ENCODE peak calls at places on chromosomes 7 and 10, in ten cellular contexts. One of them, this sample, is unnamed.
A peak's percentile ranks its signal among the peaks of the same experiment; 100 is the strongest.

GRCh38 chr10:7488418-7488829 is 77.6 kb upstream of the SFMBT2 start:
- DNase-seq in stimulated activated CD8-positive, alpha-beta memory T cell treated with anti-CD3 and anti-CD28 coated beads, Interleukin-2, amount 100 ng/mL, for 48 hours: no peak
- DNase-seq in AML-193: peak; percentile 5
- DNase-seq in NCI-H748 treated with DMSO at 0.1 percent for 48 hours: no peak
- DNase-seq in globus pallidus: no peak
- DNase-seq in endothelial cell: no peak
- DNase-seq in midbrain: no peak
- DNase-seq in stimulated activated naive CD4-positive, alpha-beta T cell treated with Interleukin-2 at 50 U/mL for 16 hours: no peak
- DNase-seq in endothelial cell of umbilical vein: no peak
- DNase-seq in substantia nigra: peak; percentile 7
- DNase-seq in this sample: no peak

GRCh38 chr7:90966346-90966745 is 297.9 kb upstream of the FZD1 start:
- DNase-seq in endothelial cell of umbilical vein: no peak
- DNase-seq in AML-193: no peak
- DNase-seq in stimulated activated CD8-positive, alpha-beta memory T cell treated with anti-CD3 and anti-CD28 coated beads, Interleukin-2, amount 100 ng/mL, for 48 hours: no peak
- DNase-seq in endothelial cell: no peak
- DNase-seq in stimulated activated naive CD4-positive, alpha-beta T cell treated with Interleukin-2 at 50 U/mL for 16 hours: no peak
- DNase-seq in substantia nigra: no peak
- DNase-seq in NCI-H748 treated with DMSO at 0.1 percent for 48 hours: no peak
- DNase-seq in globus pallidus: no peak
- DNase-seq in midbrain: no peak
- DNase-seq in this sample: no peak

GRCh38 chr10:71238626-71239025 is 26.3 kb downstream of the UNC5B start:
- DNase-seq in NCI-H748 treated with DMSO at 0.1 percent for 48 hours: no peak
- DNase-seq in globus pallidus: no peak
- DNase-seq in stimulated activated naive CD4-positive, alpha-beta T cell treated with Interleukin-2 at 50 U/mL for 16 hours: no peak
- DNase-seq in midbrain: no peak
- DNase-seq in stimulated activated CD8-positive, alpha-beta memory T cell treated with anti-CD3 and anti-CD28 coated beads, Interleukin-2, amount 100 ng/mL, for 48 hours: no peak
- DNase-seq in endothelial cell: no peak
- DNase-seq in substantia nigra: no peak
- DNase-seq in endothelial cell of umbilical vein: no peak
- DNase-seq in AML-193: no peak
- DNase-seq in this sample: no peak

GRCh38 chr7:7554021-7554432 is 12.7 kb upstream of the MIOS start:
- DNase-seq in AML-193: no peak
- DNase-seq in NCI-H748 treated with DMSO at 0.1 percent for 48 hours: peak; percentile 73
- DNase-seq in substantia nigra: no peak
- DNase-seq in endothelial cell: no peak
- DNase-seq in endothelial cell of umbilical vein: no peak
- DNase-seq in midbrain: no peak
- DNase-seq in stimulated activated naive CD4-positive, alpha-beta T cell treated with Interleukin-2 at 50 U/mL for 16 hours: no peak
- DNase-seq in stimulated activated CD8-positive, alpha-beta memory T cell treated with anti-CD3 and anti-CD28 coated beads, Interleukin-2, amount 100 ng/mL, for 48 hours: no peak
- DNase-seq in globus pallidus: no peak
- DNase-seq in this sample: peak; percentile 34

GRCh38 chr10:121527690-121528089 is 70.6 kb downstream of the FGFR2 start:
- DNase-seq in NCI-H748 treated with DMSO at 0.1 percent for 48 hours: no peak
- DNase-seq in endothelial cell of umbilical vein: no peak
- DNase-seq in stimulated activated naive CD4-positive, alpha-beta T cell treated with Interleukin-2 at 50 U/mL for 16 hours: no peak
- DNase-seq in stimulated activated CD8-positive, alpha-beta memory T cell treated with anti-CD3 and anti-CD28 coated beads, Interleukin-2, amount 100 ng/mL, for 48 hours: no peak
- DNase-seq in substantia nigra: peak; percentile 40
- DNase-seq in globus pallidus: no peak
- DNase-seq in AML-193: no peak
- DNase-seq in midbrain: no peak
- DNase-seq in endothelial cell: no peak
- DNase-seq in this sample: no peak

GRCh38 chr7:148173296-148173695 is 417.3 kb upstream of the C7orf33 start:
- DNase-seq in globus pallidus: peak; percentile 25
- DNase-seq in stimulated activated naive CD4-positive, alpha-beta T cell treated with Interleukin-2 at 50 U/mL for 16 hours: no peak
- DNase-seq in midbrain: no peak
- DNase-seq in stimulated activated CD8-positive, alpha-beta memory T cell treated with anti-CD3 and anti-CD28 coated beads, Interleukin-2, amount 100 ng/mL, for 48 hours: no peak
- DNase-seq in endothelial cell of umbilical vein: no peak
- DNase-seq in endothelial cell: no peak
- DNase-seq in NCI-H748 treated with DMSO at 0.1 percent for 48 hours: no peak
- DNase-seq in substantia nigra: no peak
- DNase-seq in AML-193: no peak
- DNase-seq in this sample: peak; percentile 97

GRCh38 chr10:78868861-78869260 is 199.9 kb upstream of the ZMIZ1 start:
- DNase-seq in NCI-H748 treated with DMSO at 0.1 percent for 48 hours: no peak
- DNase-seq in AML-193: no peak
- DNase-seq in globus pallidus: no peak
- DNase-seq in endothelial cell: no peak
- DNase-seq in stimulated activated naive CD4-positive, alpha-beta T cell treated with Interleukin-2 at 50 U/mL for 16 hours: no peak
- DNase-seq in endothelial cell of umbilical vein: no peak
- DNase-seq in midbrain: no peak
- DNase-seq in substantia nigra: no peak
- DNase-seq in stimulated activated CD8-positive, alpha-beta memory T cell treated with anti-CD3 and anti-CD28 coated beads, Interleukin-2, amount 100 ng/mL, for 48 hours: no peak
- DNase-seq in this sample: no peak

GRCh38 chr10:112246-112645 is 23.0 kb upstream of the ZMYND11 start:
- DNase-seq in globus pallidus: no peak
- DNase-seq in AML-193: no peak
- DNase-seq in endothelial cell: no peak
- DNase-seq in midbrain: no peak
- DNase-seq in endothelial cell of umbilical vein: no peak
- DNase-seq in substantia nigra: no peak
- DNase-seq in stimulated activated naive CD4-positive, alpha-beta T cell treated with Interleukin-2 at 50 U/mL for 16 hours: no peak
- DNase-seq in stimulated activated CD8-positive, alpha-beta memory T cell treated with anti-CD3 and anti-CD28 coated beads, Interleukin-2, amount 100 ng/mL, for 48 hours: no peak
- DNase-seq in NCI-H748 treated with DMSO at 0.1 percent for 48 hours: no peak
- DNase-seq in this sample: no peak

GRCh38 chr7:140526901-140527664 is 47.8 kb upstream of the MKRN1 start:
- DNase-seq in stimulated activated CD8-positive, alpha-beta memory T cell treated with anti-CD3 and anti-CD28 coated beads, Interleukin-2, amount 100 ng/mL, for 48 hours: no peak
- DNase-seq in stimulated activated naive CD4-positive, alpha-beta T cell treated with Interleukin-2 at 50 U/mL for 16 hours: no peak
- DNase-seq in NCI-H748 treated with DMSO at 0.1 percent for 48 hours: no peak
- DNase-seq in substantia nigra: no peak
- DNase-seq in AML-193: no peak
- DNase-seq in endothelial cell of umbilical vein: no peak
- DNase-seq in globus pallidus: no peak
- DNase-seq in endothelial cell: no peak
- DNase-seq in midbrain: no peak
- DNase-seq in this sample: no peak

GRCh38 chr10:77160679-77161078 is 476.9 kb downstream of the KCNMA1 start:
- DNase-seq in midbrain: no peak
- DNase-seq in substantia nigra: no peak
- DNase-seq in stimulated activated naive CD4-positive, alpha-beta T cell treated with Interleukin-2 at 50 U/mL for 16 hours: no peak
- DNase-seq in endothelial cell of umbilical vein: peak; percentile 80
- DNase-seq in globus pallidus: no peak
- DNase-seq in AML-193: no peak
- DNase-seq in stimulated activated CD8-positive, alpha-beta memory T cell treated with anti-CD3 and anti-CD28 coated beads, Interleukin-2, amount 100 ng/mL, for 48 hours: no peak
- DNase-seq in endothelial cell: no peak
- DNase-seq in NCI-H748 treated with DMSO at 0.1 percent for 48 hours: peak; percentile 79
- DNase-seq in this sample: peak; percentile 77

GRCh38 chr7:6166443-6166871 is 106.0 kb downstream of the CYTH3 start:
- DNase-seq in endothelial cell: no peak
- DNase-seq in globus pallidus: no peak
- DNase-seq in midbrain: no peak
- DNase-seq in AML-193: no peak
- DNase-seq in endothelial cell of umbilical vein: no peak
- DNase-seq in stimulated activated naive CD4-positive, alpha-beta T cell treated with Interleukin-2 at 50 U/mL for 16 hours: no peak
- DNase-seq in substantia nigra: no peak
- DNase-seq in NCI-H748 treated with DMSO at 0.1 percent for 48 hours: no peak
- DNase-seq in stimulated activated CD8-positive, alpha-beta memory T cell treated with anti-CD3 and anti-CD28 coated beads, Interleukin-2, amount 100 ng/mL, for 48 hours: no peak
- DNase-seq in this sample: no peak

GRCh38 chr10:33233635-33234034 is 100.8 kb downstream of the NRP1 start:
- DNase-seq in stimulated activated CD8-positive, alpha-beta memory T cell treated with anti-CD3 and anti-CD28 coated beads, Interleukin-2, amount 100 ng/mL, for 48 hours: no peak
- DNase-seq in globus pallidus: no peak
- DNase-seq in AML-193: no peak
- DNase-seq in stimulated activated naive CD4-positive, alpha-beta T cell treated with Interleukin-2 at 50 U/mL for 16 hours: no peak
- DNase-seq in NCI-H748 treated with DMSO at 0.1 percent for 48 hours: no peak
- DNase-seq in endothelial cell: no peak
- DNase-seq in midbrain: no peak
- DNase-seq in endothelial cell of umbilical vein: peak; percentile 96
- DNase-seq in substantia nigra: no peak
- DNase-seq in this sample: no peak

GRCh38 chr7:80153446-80153845 is 18.8 kb downstream of the GNAI1 start:
- DNase-seq in substantia nigra: no peak
- DNase-seq in NCI-H748 treated with DMSO at 0.1 percent for 48 hours: no peak
- DNase-seq in AML-193: no peak
- DNase-seq in midbrain: no peak
- DNase-seq in endothelial cell of umbilical vein: no peak
- DNase-seq in endothelial cell: no peak
- DNase-seq in globus pallidus: no peak
- DNase-seq in stimulated activated naive CD4-positive, alpha-beta T cell treated with Interleukin-2 at 50 U/mL for 16 hours: no peak
- DNase-seq in stimulated activated CD8-positive, alpha-beta memory T cell treated with anti-CD3 and anti-CD28 coated beads, Interleukin-2, amount 100 ng/mL, for 48 hours: no peak
- DNase-seq in this sample: no peak

GRCh38 chr10:88851706-88852105 is at the start of gene ANKRD22:
- DNase-seq in globus pallidus: no peak
- DNase-seq in endothelial cell of umbilical vein: no peak
- DNase-seq in substantia nigra: no peak
- DNase-seq in NCI-H748 treated with DMSO at 0.1 percent for 48 hours: no peak
- DNase-seq in stimulated activated naive CD4-positive, alpha-beta T cell treated with Interleukin-2 at 50 U/mL for 16 hours: no peak
- DNase-seq in AML-193: peak; percentile 96
- DNase-seq in midbrain: no peak
- DNase-seq in endothelial cell: no peak
- DNase-seq in stimulated activated CD8-positive, alpha-beta memory T cell treated with anti-CD3 and anti-CD28 coated beads, Interleukin-2, amount 100 ng/mL, for 48 hours: no peak
- DNase-seq in this sample: no peak

GRCh38 chr10:121158988-121159579 is 307.9 kb downstream of the WDR11 start:
- DNase-seq in stimulated activated CD8-positive, alpha-beta memory T cell treated with anti-CD3 and anti-CD28 coated beads, Interleukin-2, amount 100 ng/mL, for 48 hours: no peak
- DNase-seq in NCI-H748 treated with DMSO at 0.1 percent for 48 hours: peak; percentile 40
- DNase-seq in endothelial cell: no peak
- DNase-seq in stimulated activated naive CD4-positive, alpha-beta T cell treated with Interleukin-2 at 50 U/mL for 16 hours: no peak
- DNase-seq in midbrain: no peak
- DNase-seq in AML-193: no peak
- DNase-seq in endothelial cell of umbilical vein: no peak
- DNase-seq in substantia nigra: peak; percentile 32
- DNase-seq in globus pallidus: peak; percentile 47
- DNase-seq in this sample: no peak

GRCh38 chr10:124267231-124267885 is 151.4 kb downstream of the OAT start:
- DNase-seq in AML-193: no peak
- DNase-seq in globus pallidus: no peak
- DNase-seq in substantia nigra: peak; percentile 27
- DNase-seq in endothelial cell of umbilical vein: no peak
- DNase-seq in stimulated activated CD8-positive, alpha-beta memory T cell treated with anti-CD3 and anti-CD28 coated beads, Interleukin-2, amount 100 ng/mL, for 48 hours: no peak
- DNase-seq in stimulated activated naive CD4-positive, alpha-beta T cell treated with Interleukin-2 at 50 U/mL for 16 hours: no peak
- DNase-seq in midbrain: no peak
- DNase-seq in NCI-H748 treated with DMSO at 0.1 percent for 48 hours: no peak
- DNase-seq in endothelial cell: no peak
- DNase-seq in this sample: no peak

GRCh38 chr10:21722209-21722608 is 188.2 kb downstream of the MLLT10 start:
- DNase-seq in substantia nigra: no peak
- DNase-seq in midbrain: no peak
- DNase-seq in globus pallidus: no peak
- DNase-seq in endothelial cell: no peak
- DNase-seq in stimulated activated naive CD4-positive, alpha-beta T cell treated with Interleukin-2 at 50 U/mL for 16 hours: no peak
- DNase-seq in endothelial cell of umbilical vein: no peak
- DNase-seq in stimulated activated CD8-positive, alpha-beta memory T cell treated with anti-CD3 and anti-CD28 coated beads, Interleukin-2, amount 100 ng/mL, for 48 hours: no peak
- DNase-seq in NCI-H748 treated with DMSO at 0.1 percent for 48 hours: no peak
- DNase-seq in AML-193: no peak
- DNase-seq in this sample: no peak

GRCh38 chr7:131578602-131579001 is 22.2 kb upstream of the PODXL start:
- DNase-seq in NCI-H748 treated with DMSO at 0.1 percent for 48 hours: no peak
- DNase-seq in AML-193: no peak
- DNase-seq in stimulated activated naive CD4-positive, alpha-beta T cell treated with Interleukin-2 at 50 U/mL for 16 hours: no peak
- DNase-seq in stimulated activated CD8-positive, alpha-beta memory T cell treated with anti-CD3 and anti-CD28 coated beads, Interleukin-2, amount 100 ng/mL, for 48 hours: no peak
- DNase-seq in substantia nigra: no peak
- DNase-seq in globus pallidus: no peak
- DNase-seq in endothelial cell: no peak
- DNase-seq in midbrain: no peak
- DNase-seq in endothelial cell of umbilical vein: no peak
- DNase-seq in this sample: no peak

GRCh38 chr10:59376817-59377340 is 14.5 kb upstream of the FAM13C start:
- DNase-seq in midbrain: no peak
- DNase-seq in NCI-H748 treated with DMSO at 0.1 percent for 48 hours: no peak
- DNase-seq in stimulated activated CD8-positive, alpha-beta memory T cell treated with anti-CD3 and anti-CD28 coated beads, Interleukin-2, amount 100 ng/mL, for 48 hours: no peak
- DNase-seq in globus pallidus: no peak
- DNase-seq in endothelial cell: no peak
- DNase-seq in endothelial cell of umbilical vein: no peak
- DNase-seq in AML-193: no peak
- DNase-seq in stimulated activated naive CD4-positive, alpha-beta T cell treated with Interleukin-2 at 50 U/mL for 16 hours: no peak
- DNase-seq in substantia nigra: no peak
- DNase-seq in this sample: no peak

GRCh38 chr7:113636727-113637421 is 281.9 kb downstream of the PPP1R3A start:
- DNase-seq in NCI-H748 treated with DMSO at 0.1 percent for 48 hours: no peak
- DNase-seq in midbrain: no peak
- DNase-seq in endothelial cell of umbilical vein: no peak
- DNase-seq in stimulated activated naive CD4-positive, alpha-beta T cell treated with Interleukin-2 at 50 U/mL for 16 hours: no peak
- DNase-seq in globus pallidus: no peak
- DNase-seq in AML-193: no peak
- DNase-seq in endothelial cell: no peak
- DNase-seq in substantia nigra: no peak
- DNase-seq in stimulated activated CD8-positive, alpha-beta memory T cell treated with anti-CD3 and anti-CD28 coated beads, Interleukin-2, amount 100 ng/mL, for 48 hours: no peak
- DNase-seq in this sample: no peak

This sample was measured in NCI-H2081 treated with DMSO at 0.1 percent for 48 hours.